ENCODE peak calls at places on chromosome 11, in five cellular contexts. S is GM12878, N is H1, Z is NT2/D1, R is HepG2. K is an unnamed sample.

GRCh38 chr11:16291729-16292128 is 64.6 kb downstream of the SOX6 start:
- DNase-seq in N (no peak), R (no peak), Z (no peak), S (no peak), K (no peak)

GRCh38 chr11:128814856-128815705 is 52.0 kb downstream of the KCNJ1 start:
- DNase-seq in N (peak; percentile 83), S (no peak), Z (peak; percentile 85), R (no peak), K (peak; percentile 56)

GRCh38 chr11:125998267-125998666 is 52.4 kb downstream of the VSIG10L2 start:
- DNase-seq in S (no peak), N (no peak), Z (no peak), R (no peak), K (no peak)

GRCh38 chr11:65640483-65641207 is 2.7 kb downstream of the SIPA1 start:
- DNase-seq in Z (no peak), R (no peak), N (no peak), S (no peak), K (no peak)

GRCh38 chr11:79090191-79090590 is 350.6 kb downstream of the TENM4 start:
- DNase-seq in N (no peak), R (no peak), Z (no peak), S (no peak), K (no peak)

GRCh38 chr11:9838229-9838628 is 174.4 kb downstream of the SWAP70 start:
- DNase-seq in N (no peak), S (no peak), Z (no peak), R (no peak), K (no peak)

GRCh38 chr11:67613960-67614715 is 7.4 kb downstream of the NDUFV1 start:
- DNase-seq in R (no peak), N (peak; percentile 93), Z (no peak), S (peak; percentile 88), K (peak; percentile 66)

GRCh38 chr11:28514391-28514790 is 406.2 kb downstream of the METTL15 start:
- DNase-seq in Z (no peak), S (no peak), N (no peak), R (no peak), K (no peak)

GRCh38 chr11:132139181-132139580 is 768.8 kb downstream of the NTM start:
- DNase-seq in S (no peak), R (no peak), N (no peak), Z (no peak), K (no peak)

GRCh38 chr11:72203163-72203562 is 11.2 kb downstream of the FOLR1 start:
- DNase-seq in R (no peak), N (no peak), Z (no peak), S (no peak), K (no peak)
- TF ChIP-seq SUZ12 in R (no peak), N (no peak), Z (no peak), S (no peak), K (no peak)

GRCh38 chr11:34564807-34565241 is 51.2 kb upstream of the ELF5 start:
- DNase-seq in Z (no peak), N (no peak), S (no peak), R (peak; percentile 18), K (no peak)

GRCh38 chr11:34566209-34566551 is 52.6 kb upstream of the ELF5 start:
- DNase-seq in S (no peak), Z (no peak), N (no peak), R (peak; percentile 25), K (no peak)

GRCh38 chr11:34566736-34567135 is 53.1 kb upstream of the ELF5 start:
- DNase-seq in S (no peak), Z (no peak), R (no peak), N (no peak), K (no peak)

GRCh38 chr11:34564406-34564805 is 50.8 kb upstream of the ELF5 start:
- DNase-seq in N (no peak), S (no peak), Z (no peak), R (no peak), K (no peak)

DNA sequence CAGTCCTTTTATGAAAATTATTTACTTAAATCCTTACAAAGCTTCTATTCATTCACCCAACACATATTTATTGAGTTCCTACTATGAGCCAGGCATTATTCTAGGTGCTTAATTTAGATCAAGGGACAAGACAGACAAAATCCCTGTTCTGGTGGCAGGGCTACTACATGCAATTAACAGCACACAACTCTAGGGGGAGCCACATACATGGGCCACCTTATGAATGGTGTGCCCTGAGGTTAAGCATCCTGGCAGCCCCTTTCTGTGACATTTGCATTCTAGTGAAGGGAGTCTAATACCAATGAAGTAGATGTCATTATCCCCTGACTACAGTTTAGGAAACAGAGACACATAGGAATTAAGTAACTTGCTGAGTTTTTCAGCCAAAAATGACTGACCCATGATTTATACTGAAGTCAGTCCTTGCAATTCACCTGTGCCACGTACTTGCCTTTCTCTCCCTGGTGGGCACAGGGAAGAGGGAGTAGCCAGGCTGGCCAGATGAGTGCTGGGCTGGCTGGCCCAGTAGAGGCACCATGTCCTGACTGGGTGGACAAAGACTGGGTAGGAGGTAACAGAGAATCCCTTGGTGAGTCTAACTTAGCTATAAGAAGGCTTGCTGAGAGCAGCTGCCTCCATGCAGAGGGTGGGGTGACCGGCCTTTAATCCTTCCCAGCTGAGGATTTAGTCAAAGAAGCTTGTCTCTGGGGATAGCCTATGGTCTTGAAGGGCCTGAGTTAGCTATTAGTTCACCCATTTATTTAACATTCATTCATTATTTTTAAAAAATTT is 52.0 kb upstream of the ELF5 start:
- DNase-seq in Z (peak; percentile 32), S (no peak), R (peak; percentile 34), N (no peak), K (peak; percentile 53)
- TF ChIP-seq SUZ12 in Z (no peak), S (no peak), R (no peak), N (no peak), K (no peak)

GRCh38 chr11:96254087-96254486 is 88.9 kb downstream of the MAML2 start:
- DNase-seq in S (peak; percentile 91), R (peak; percentile 52), N (no peak), Z (no peak), K (no peak)
- TF ChIP-seq SUZ12 in S (no peak), R (no peak), N (no peak), Z (no peak), K (no peak)

DNA sequence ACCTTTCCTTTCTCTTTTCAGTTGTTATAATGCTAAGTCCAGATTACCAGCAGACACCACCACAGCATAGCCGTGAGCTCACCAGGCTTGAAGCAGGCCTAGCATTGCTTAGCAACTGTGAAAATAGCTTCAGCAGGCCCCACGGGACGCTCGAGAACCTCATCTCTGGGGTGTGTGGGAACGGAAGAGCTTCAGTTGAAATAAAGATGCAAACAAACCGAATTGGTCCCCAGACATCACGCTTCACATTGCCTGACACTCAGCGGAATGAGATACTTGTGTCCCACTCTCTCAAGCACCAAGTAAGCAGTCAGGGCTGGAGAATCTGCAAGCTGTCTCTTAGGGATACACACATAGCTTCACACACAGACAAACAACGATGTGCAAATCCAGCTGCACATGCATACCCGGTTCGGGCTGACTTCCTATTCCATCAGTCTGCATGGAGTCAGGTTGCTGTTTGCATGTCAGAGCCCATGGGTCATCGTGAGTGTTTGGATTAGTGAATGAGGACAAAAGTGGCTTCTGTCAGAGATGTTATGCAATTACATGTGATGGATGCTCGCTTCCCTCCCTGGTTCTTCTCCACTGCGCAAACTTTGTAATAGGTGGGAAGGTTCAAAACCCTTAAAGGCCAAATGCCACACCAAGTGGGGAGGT is 205.7 kb downstream of the SNX19 start:
- DNase-seq in S (no peak), Z (no peak), N (no peak), R (no peak), K (no peak)
- TF ChIP-seq SUZ12 in S (no peak), Z (no peak), N (no peak), R (no peak), K (no peak)

GRCh38 chr11:104997288-104997687 is 25.7 kb downstream of the CASP5 start:
- DNase-seq in N (no peak), S (no peak), Z (no peak), R (no peak), K (no peak)
- TF ChIP-seq SUZ12 in N (no peak), S (no peak), Z (no peak), R (no peak), K (no peak)

GRCh38 chr11:133366088-133366487 is 166.2 kb downstream of the OPCML start:
- DNase-seq in S (no peak), N (no peak), R (no peak), Z (no peak), K (no peak)
- TF ChIP-seq SUZ12 in S (no peak), N (no peak), R (no peak), Z (no peak), K (no peak)